ENCODE peak calls at places on chromosomes 16 and 17, in five cellular contexts. W, Z, X, B and U are unnamed samples.

GRCh38 chr17:42315402-42316156 is 27.3 kb downstream of the STAT5A start:
- DNase-seq in W (no peak), Z (no peak), X (no peak), B (no peak), U (no peak)

GRCh38 chr16:31061813-31062440 is 12.1 kb downstream of the ZNF668 start:
- DNase-seq in W (no peak), Z (no peak), X (no peak), B (no peak), U (no peak)

GRCh38 chr16:22664132-22664531 is 149.8 kb upstream of the HS3ST2 start:
- DNase-seq in W (no peak), Z (no peak), X (no peak), B (no peak), U (no peak)

GRCh38 chr16:72657791-72658190 is 390.1 kb downstream of the ZFHX3 start:
- DNase-seq in W (no peak), Z (no peak), X (no peak), B (no peak), U (no peak)

GRCh38 chr17:64920026-64920418 is 744 bp upstream of the LRRC37A3 start:
- DNase-seq in W (no peak), Z (no peak), X (no peak), B (no peak), U (no peak)

GRCh38 chr16:8686879-8687278 is 12.5 kb downstream of the ABAT start:
- DNase-seq in W (no peak), Z (no peak), X (no peak), B (no peak), U (no peak)

GRCh38 chr17:59914274-59914854 is 21.4 kb downstream of the RPS6KB1 start:
- DNase-seq in W (no peak), Z (no peak), X (no peak), B (no peak), U (no peak)

GRCh38 chr17:82974136-82974952 is 105.1 kb upstream of the METRNL start:
- DNase-seq in W (no peak), Z (no peak), X (no peak), B (no peak), U (no peak)

GRCh38 chr17:6100891-6101290 is 30.7 kb downstream of the WSCD1 start:
- DNase-seq in W (no peak), Z (no peak), X (no peak), B (no peak), U (no peak)

GRCh38 chr17:35519442-35519841 is 18.0 kb downstream of the SLFN12L start:
- DNase-seq in W (no peak), Z (no peak), X (no peak), B (no peak), U (no peak)

GRCh38 chr17:7408341-7408740 is 696 bp downstream of the NLGN2 start:
- DNase-seq in W (no peak), Z (no peak), X (no peak), B (no peak), U (no peak)

GRCh38 chr16:31354394-31355291 is at the start of gene ITGAX:
- DNase-seq in W (no peak), Z (peak), X (no peak), B (peak), U (no peak)

GRCh38 chr17:57186231-57187019 is 69.9 kb upstream of the MSI2 start:
- DNase-seq in W (no peak), Z (no peak), X (no peak), B (no peak), U (no peak)

GRCh38 chr16:87918866-87919680 is 17.3 kb downstream of the CA5A start:
- DNase-seq in W (peak), Z (no peak), X (no peak), B (peak), U (no peak)

GRCh38 chr17:48565024-48565558 is 13.1 kb downstream of the HOXB4 start:
- DNase-seq in W (no peak), Z (no peak), X (no peak), B (no peak), U (no peak)

GRCh38 chr16:1691956-1692355 is 13.9 kb downstream of the JPT2 start:
- DNase-seq in W (no peak), Z (no peak), X (no peak), B (no peak), U (no peak)

GRCh38 chr17:42617956-42618431 is 8.5 kb downstream of the TUBG1 start:
- DNase-seq in W (no peak), Z (no peak), X (no peak), B (no peak), U (no peak)

GRCh38 chr17:66885417-66885816 is 50.5 kb downstream of the CACNG5 start:
- DNase-seq in W (no peak), Z (no peak), X (no peak), B (no peak), U (no peak)

GRCh38 chr16:1470543-1471251 is 4.1 kb downstream of the CLCN7 start:
- DNase-seq in W (no peak), Z (no peak), X (no peak), B (no peak), U (no peak)

GRCh38 chr17:32920293-32920692 is 7.7 kb upstream of the TMEM98 start:
- DNase-seq in W (no peak), Z (no peak), X (no peak), B (no peak), U (no peak)

GRCh38 chr17:78132086-78132676 is 1.6 kb downstream of the TMC8 start:
- DNase-seq in W (no peak), Z (no peak), X (no peak), B (no peak), U (no peak)

GRCh38 chr16:3095869-3096268 is 3.2 kb downstream of the ZSCAN10 start:
- DNase-seq in W (no peak), Z (no peak), X (no peak), B (no peak), U (no peak)

GRCh38 chr16:3097266-3097665 is 1.8 kb downstream of the ZSCAN10 start:
- DNase-seq in W (no peak), Z (no peak), X (no peak), B (no peak), U (no peak)

GRCh38 chr16:3096362-3096761 is 2.7 kb downstream of the ZSCAN10 start:
- DNase-seq in W (no peak), Z (no peak), X (no peak), B (no peak), U (no peak)

GRCh38 chr16:3092501-3092991 is 6.5 kb downstream of the ZSCAN10 start:
- DNase-seq in W (no peak), Z (no peak), X (no peak), B (no peak), U (no peak)

GRCh38 chr16:3094289-3095027 is 4.6 kb downstream of the ZSCAN10 start:
- DNase-seq in W (no peak), Z (no peak), X (no peak), B (no peak), U (no peak)
- TF ChIP-seq CTCF in W (peak), Z (peak), X (peak), B (no peak), U (peak)

GRCh38 chr16:56277040-56277439 is 85.8 kb downstream of the GNAO1 start:
- DNase-seq in W (no peak), Z (no peak), X (no peak), B (no peak), U (no peak)
- TF ChIP-seq CTCF in W (no peak), Z (peak), X (no peak), B (no peak), U (peak)

DNA sequence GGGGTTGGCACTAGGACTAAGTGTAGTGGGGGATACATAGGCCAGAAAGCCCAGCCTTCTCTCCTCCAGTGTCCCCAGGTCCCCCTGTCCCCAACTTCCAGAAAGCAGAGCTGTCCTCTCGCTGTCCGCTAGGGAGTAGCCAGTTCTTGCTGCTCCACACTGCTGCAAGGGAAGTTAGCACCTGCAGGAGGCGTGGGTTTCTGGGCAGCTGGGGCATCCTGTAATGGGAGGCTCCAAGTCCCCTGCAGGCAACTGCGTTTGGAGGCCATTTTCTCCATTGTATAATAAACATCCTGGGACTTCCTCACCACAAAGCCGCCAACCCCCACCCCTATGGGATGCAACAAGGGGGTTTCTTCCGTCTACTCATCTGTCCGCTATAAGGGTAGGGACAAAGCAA is 1.7 kb downstream of the RPRML start:
- DNase-seq in W (no peak), Z (peak), X (no peak), B (no peak), U (peak)
- TF ChIP-seq CTCF in W (no peak), Z (peak), X (no peak), B (no peak), U (peak)

DNA sequence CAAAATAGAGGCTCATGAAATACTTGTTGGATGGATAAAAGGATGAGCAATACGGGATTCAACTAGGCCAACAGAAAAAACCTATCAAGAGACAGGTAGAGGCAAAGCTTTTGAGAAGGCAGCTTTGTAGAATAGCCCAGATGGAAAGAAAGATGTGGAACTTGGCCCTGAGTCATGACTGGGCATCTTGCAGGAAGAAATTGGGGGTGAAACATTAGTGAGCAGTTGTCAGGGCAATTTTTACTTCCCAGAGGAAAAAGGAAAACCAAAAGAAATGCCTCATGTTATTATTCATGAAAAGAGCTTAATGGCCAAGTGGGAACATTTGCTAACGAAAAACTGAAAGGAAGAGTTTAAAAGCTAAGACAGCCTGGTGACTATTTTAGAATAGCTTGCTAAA is 180.1 kb downstream of the HS3ST3A1 start:
- DNase-seq in W (no peak), Z (no peak), X (no peak), B (no peak), U (no peak)
- TF ChIP-seq CTCF in W (no peak), Z (no peak), X (no peak), B (no peak), U (no peak)

GRCh38 chr17:2023256-2023655 is 1.9 kb downstream of the RTN4RL1 start:
- DNase-seq in W (no peak), Z (no peak), X (no peak), B (no peak), U (no peak)

GRCh38 chr17:2024572-2025219 is 438 bp downstream of the RTN4RL1 start:
- DNase-seq in W (no peak), Z (no peak), X (no peak), B (no peak), U (no peak)

GRCh38 chr17:2023692-2024571 is 1.2 kb downstream of the RTN4RL1 start:
- DNase-seq in W (peak), Z (no peak), X (no peak), B (peak), U (peak)

GRCh38 chr17:2020721-2021120 is 4.4 kb downstream of the RTN4RL1 start:
- DNase-seq in W (no peak), Z (no peak), X (no peak), B (no peak), U (no peak)

GRCh38 chr17:2022647-2023046 is 2.5 kb downstream of the RTN4RL1 start:
- DNase-seq in W (no peak), Z (no peak), X (no peak), B (no peak), U (no peak)
- TF ChIP-seq CTCF in W (no peak), Z (no peak), X (no peak), B (no peak), U (no peak)

GRCh38 chr17:16916557-16916920 is 55.4 kb downstream of the TNFRSF13B start:
- DNase-seq in W (no peak), Z (no peak), X (no peak), B (no peak), U (no peak)

GRCh38 chr17:16918443-16918842 is 53.5 kb downstream of the TNFRSF13B start:
- DNase-seq in W (no peak), Z (no peak), X (no peak), B (no peak), U (no peak)

GRCh38 chr17:16912021-16912962 is 59.6 kb downstream of the TNFRSF13B start:
- DNase-seq in W (no peak), Z (no peak), X (no peak), B (no peak), U (peak)

GRCh38 chr17:16917995-16918394 is 53.9 kb downstream of the TNFRSF13B start:
- DNase-seq in W (no peak), Z (no peak), X (no peak), B (no peak), U (no peak)

GRCh38 chr17:16915752-16916556 is 56.0 kb downstream of the TNFRSF13B start:
- DNase-seq in W (no peak), Z (no peak), X (no peak), B (no peak), U (no peak)
- TF ChIP-seq CTCF in W (peak), Z (peak), X (peak), B (no peak), U (no peak)

DNA sequence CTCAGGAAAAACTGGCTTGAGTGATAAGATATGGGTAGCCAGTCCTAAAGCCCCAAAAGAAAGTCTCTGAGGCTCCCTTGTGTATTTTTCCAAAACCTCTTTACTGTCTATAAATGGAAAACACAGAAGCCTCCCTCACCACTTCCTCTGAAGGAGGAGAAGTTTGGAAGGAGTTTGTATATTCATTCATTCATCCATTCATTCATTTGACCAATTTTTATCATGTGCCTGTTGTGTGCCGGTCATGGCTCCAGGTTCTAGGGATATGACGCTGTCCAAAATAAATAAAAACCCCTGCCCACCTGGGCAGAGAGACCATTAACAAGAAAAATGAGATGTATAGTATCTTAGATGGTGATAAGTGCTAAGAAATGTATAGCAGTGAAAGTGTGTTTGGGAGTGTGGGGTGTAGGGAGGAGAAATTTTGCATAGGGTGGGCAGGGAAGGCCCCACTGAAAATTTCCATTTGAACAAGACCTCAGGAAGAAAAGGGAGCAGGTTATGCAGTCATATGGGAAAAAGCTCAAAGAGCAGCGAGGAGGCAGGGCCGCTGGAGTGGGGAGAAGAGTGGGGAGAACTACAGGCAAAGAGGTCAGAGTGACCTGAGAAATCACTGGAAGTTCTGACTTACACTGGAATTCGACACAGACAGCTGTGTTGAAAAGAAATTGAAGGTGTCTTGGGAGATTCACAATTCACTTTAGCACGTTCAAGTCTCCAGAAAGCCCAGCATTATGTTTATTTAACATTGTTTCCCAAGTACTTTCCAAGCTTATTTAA is 6.1 kb upstream of the WIPI1 start:
- DNase-seq in W (no peak), Z (no peak), X (no peak), B (no peak), U (no peak)
- TF ChIP-seq CTCF in W (no peak), Z (no peak), X (no peak), B (no peak), U (peak)

DNA sequence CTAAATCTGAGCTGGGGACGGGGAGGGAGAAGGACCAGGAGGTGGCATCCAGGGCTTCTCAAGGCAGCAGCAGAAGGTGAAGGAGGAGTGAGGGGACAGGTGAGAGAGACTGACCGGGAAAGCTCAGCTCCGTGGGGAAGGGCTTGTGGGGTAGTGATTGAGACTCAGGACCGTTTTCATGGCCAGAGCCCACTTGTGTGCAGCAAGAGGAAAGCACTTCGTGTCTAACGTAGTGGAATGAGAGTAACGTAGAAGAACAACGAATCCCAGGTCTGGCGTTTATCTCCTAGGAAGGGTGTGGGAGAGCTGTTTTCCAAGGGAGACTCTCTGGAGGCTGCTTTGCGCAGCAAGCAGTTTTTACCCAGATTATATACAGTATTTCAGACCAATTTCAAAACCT is 1.3 kb upstream of the CDH3 start:
- DNase-seq in W (no peak), Z (no peak), X (no peak), B (no peak), U (no peak)
- TF ChIP-seq CTCF in W (no peak), Z (no peak), X (no peak), B (no peak), U (no peak)